ENCODE peak calls at places on chromosomes 7 and 10, in seven cellular contexts. B is dorsolateral prefrontal cortex; L is ureter; P is A549; W is retina; F is stimulated activated naive CD4-positive, alpha-beta T cell; Q is left ventricle myocardium inferior. Y is an unnamed sample.
A peak's percentile ranks its signal among the peaks of the same experiment; 100 is the strongest.

GRCh38 chr7:98254951-98255610 is 3.0 kb upstream of the TECPR1 start:
- DNase-seq in B (no peak), L (no peak), P (no peak), W (no peak), F (no peak), Q (no peak), Y (no peak)

GRCh38 chr7:155464183-155464582 is 6.3 kb downstream of the EN2 start:
- DNase-seq in B (no peak), L (no peak), P (no peak), W (no peak), F (no peak), Q (no peak), Y (no peak)

GRCh38 chr7:82122290-82122689 is 321.3 kb downstream of the CACNA2D1 start:
- DNase-seq in B (no peak), L (no peak), P (no peak), W (no peak), F (no peak), Q (no peak), Y (no peak)

GRCh38 chr10:101166430-101166829 is 35.3 kb downstream of the TLX1 start:
- DNase-seq in B (no peak), L (no peak), P (no peak), W (no peak), F (no peak), Q (no peak), Y (no peak)

GRCh38 chr10:31776159-31776558 is 152.5 kb downstream of the ARHGAP12 start:
- DNase-seq in B (no peak), L (no peak), P (no peak), W (no peak), F (no peak), Q (no peak), Y (no peak)

GRCh38 chr10:1520909-1521565 is 216.3 kb downstream of the ADARB2 start:
- DNase-seq in B (no peak), L (no peak), P (no peak), W (no peak), F (no peak), Q (no peak), Y (no peak)

GRCh38 chr7:85030893-85031292 is 156.0 kb downstream of the SEMA3D start:
- DNase-seq in B (no peak), L (no peak), P (peak; percentile 28), W (no peak), F (no peak), Q (no peak), Y (peak; percentile 22)

GRCh38 chr7:38367301-38367700 is 93.9 kb upstream of the TARP start:
- DNase-seq in B (no peak), L (no peak), P (no peak), W (no peak), F (no peak), Q (no peak), Y (peak; percentile 72)

GRCh38 chr10:52257692-52258075 is 56.4 kb upstream of the DKK1 start:
- DNase-seq in B (no peak), L (no peak), P (no peak), W (no peak), F (no peak), Q (no peak), Y (no peak)

GRCh38 chr7:34430456-34430855 is 227.6 kb upstream of the NPSR1 start:
- DNase-seq in B (no peak), L (no peak), P (peak; percentile 30), W (no peak), F (no peak), Q (no peak), Y (peak; percentile 4)

GRCh38 chr7:99409192-99409572 is 413 bp downstream of the BUD31 start:
- DNase-seq in B (no peak), L (no peak), P (no peak), W (no peak), F (no peak), Q (no peak), Y (no peak)

GRCh38 chr10:35347088-35347487 is 10.8 kb downstream of the CCNY start:
- DNase-seq in B (no peak), L (no peak), P (no peak), W (no peak), F (no peak), Q (no peak), Y (no peak)

GRCh38 chr7:139043823-139044812 is 8.3 kb upstream of the ZC3HAV1L start:
- DNase-seq in B (no peak), L (no peak), P (peak; percentile 58), W (no peak), F (peak; percentile 15), Q (no peak), Y (peak; percentile 50)

GRCh38 chr10:73824146-73824725 is 12.8 kb upstream of the NDST2 start:
- DNase-seq in B (no peak), L (no peak), P (no peak), W (no peak), F (no peak), Q (no peak), Y (no peak)

GRCh38 chr10:84497978-84498377 is 169.6 kb downstream of the CCSER2 start:
- DNase-seq in B (no peak), L (no peak), P (no peak), W (no peak), F (no peak), Q (no peak), Y (no peak)

GRCh38 chr10:34743804-34744203 is 71.3 kb downstream of the PARD3 start:
- DNase-seq in B (no peak), L (peak; percentile 55), P (no peak), W (no peak), F (no peak), Q (peak; percentile 63), Y (no peak)

GRCh38 chr7:18607025-18607424 is 111.5 kb downstream of the HDAC9 start:
- DNase-seq in B (no peak), L (no peak), P (no peak), W (no peak), F (no peak), Q (no peak), Y (no peak)

GRCh38 chr10:97714401-97715258 is 1.1 kb downstream of the MARVELD1 start:
- DNase-seq in B (no peak), L (peak; percentile 88), P (peak; percentile 53), W (peak; percentile 80), F (no peak), Q (peak; percentile 78), Y (peak; percentile 60)

GRCh38 chr10:91077549-91078017 is 142.9 kb upstream of the PCGF5 start:
- DNase-seq in B (no peak), L (peak; percentile 75), P (no peak), W (no peak), F (no peak), Q (peak; percentile 83), Y (no peak)

GRCh38 chr7:6153646-6154541 is 118.5 kb downstream of the CYTH3 start:
- DNase-seq in B (no peak), L (no peak), P (no peak), W (no peak), F (no peak), Q (no peak), Y (no peak)

GRCh38 chr10:5564537-5565204 is 39.9 kb downstream of the CALML3 start:
- DNase-seq in B (peak; percentile 5), L (peak; percentile 36), P (no peak), W (no peak), F (no peak), Q (no peak), Y (peak; percentile 26)

Y was measured in GM12865.